ENCODE peak calls at places on chromosomes 12 and 14, in eight cellular contexts. R, M, B, A, K, O, D and H are unnamed samples.

GRCh38 chr12:75634244-75635222 is 123.1 kb upstream of the KRR1 start:
- DNase-seq in O (no peak), B (no peak), R (no peak), M (no peak), K (no peak), D (no peak), A (no peak), H (no peak)

GRCh38 chr12:75865315-75865714 is 166.3 kb downstream of the PHLDA1 start:
- DNase-seq in B (no peak), D (no peak), A (no peak), K (no peak), M (no peak), O (no peak), R (no peak), H (no peak)

GRCh38 chr14:74934476-74935339 is 11.6 kb upstream of the RPS6KL1 start:
- DNase-seq in B (no peak), A (peak), K (peak), M (no peak), O (no peak), R (no peak), D (no peak), H (no peak)

GRCh38 chr12:89707623-89707991 is 1.0 kb downstream of the ATP2B1 start:
- DNase-seq in K (peak), M (no peak), D (peak), O (no peak), A (peak), B (no peak), R (no peak), H (no peak)

GRCh38 chr14:75138492-75138891 is 11.6 kb upstream of the NEK9 start:
- DNase-seq in K (no peak), O (no peak), R (no peak), B (no peak), M (no peak), A (no peak), D (no peak), H (no peak)

GRCh38 chr12:30985814-30986452 is 59.4 kb downstream of the TSPAN11 start:
- DNase-seq in R (no peak), D (peak), O (peak), A (no peak), B (peak), M (peak), K (peak), H (no peak)

GRCh38 chr12:106227641-106228319 is 20.0 kb downstream of the CKAP4 start:
- DNase-seq in M (no peak), D (no peak), A (no peak), B (no peak), R (no peak), K (no peak), O (no peak), H (no peak)

GRCh38 chr12:124915249-124916236 is 1.1 kb upstream of the UBC start:
- DNase-seq in A (peak), O (no peak), R (peak), B (no peak), M (no peak), K (peak), D (peak), H (no peak)

GRCh38 chr12:6463211-6463610 is 7.3 kb downstream of the VAMP1 start:
- DNase-seq in R (no peak), K (no peak), B (no peak), D (no peak), O (no peak), M (no peak), A (no peak), H (no peak)

GRCh38 chr14:58638231-58639205 is 756 bp downstream of the DACT1 start:
- DNase-seq in K (peak), R (no peak), O (no peak), B (no peak), D (peak), M (no peak), A (peak), H (no peak)

GRCh38 chr14:22485178-22485577 is 103.8 kb downstream of the DAD1 start:
- DNase-seq in K (no peak), M (no peak), B (no peak), A (no peak), R (no peak), O (no peak), D (no peak), H (no peak)

GRCh38 chr14:35879141-35879648 is 53.1 kb downstream of the BRMS1L start:
- DNase-seq in M (no peak), D (no peak), R (no peak), A (no peak), O (no peak), B (no peak), K (no peak), H (no peak)

GRCh38 chr12:49562831-49563230 is 5.1 kb downstream of the MCRS1 start:
- DNase-seq in B (no peak), R (no peak), A (no peak), D (no peak), O (no peak), M (no peak), K (no peak), H (no peak)

GRCh38 chr14:105019861-105020814 is 745 bp downstream of the CDCA4 start:
- DNase-seq in R (no peak), B (no peak), O (no peak), A (no peak), M (no peak), D (no peak), K (peak), H (no peak)

GRCh38 chr14:68772761-68773381 is 20.0 kb downstream of the ZFP36L1 start:
- DNase-seq in B (no peak), M (no peak), K (no peak), R (no peak), O (no peak), D (no peak), A (no peak), H (no peak)

GRCh38 chr12:1115471-1116242 is 124.6 kb downstream of the ERC1 start:
- DNase-seq in D (no peak), R (peak), B (peak), M (no peak), K (no peak), A (no peak), O (no peak), H (peak)

GRCh38 chr14:76984297-76984696 is 44.2 kb downstream of the IRF2BPL start:
- DNase-seq in M (no peak), K (peak), A (no peak), B (no peak), O (no peak), D (no peak), R (no peak), H (no peak)

GRCh38 chr12:10102322-10102721 is 3.5 kb upstream of the CLEC1A start:
- DNase-seq in M (no peak), B (no peak), R (no peak), K (no peak), A (no peak), D (no peak), O (no peak), H (no peak)

GRCh38 chr14:74739293-74740030 is 23.7 kb upstream of the YLPM1 start:
- DNase-seq in K (no peak), B (no peak), O (no peak), A (no peak), D (no peak), M (no peak), R (no peak), H (no peak)

GRCh38 chr14:47389520-47389919 is 285.9 kb downstream of the MDGA2 start:
- DNase-seq in D (no peak), B (no peak), A (no peak), K (peak), O (no peak), R (no peak), M (no peak), H (no peak)

GRCh38 chr12:20588057-20588456 is 107.1 kb upstream of the SLCO1C1 start:
- DNase-seq in A (no peak), R (no peak), M (no peak), O (peak), K (peak), B (no peak), D (peak), H (no peak)